ENCODE peak calls at places on chromosomes 4 and X, in six cellular contexts. H, O, E, K, S and J are unnamed samples.
A peak's percentile ranks its signal among the peaks of the same experiment; 100 is the strongest.

GRCh38 chr4:17336524-17336941 is 175.4 kb downstream of the QDPR start:
- DNase-seq in K (no peak), E (peak; percentile 75), S (peak; percentile 56), H (peak; percentile 16), O (peak; percentile 75), J (no peak)

GRCh38 chr4:139833131-139833930 is 167.7 kb downstream of the MGST2 start:
- DNase-seq in H (no peak), O (no peak), K (no peak), E (no peak), S (no peak), J (no peak)

GRCh38 chr4:179415016-179415841 is 1973.0 kb upstream of the AGA start:
- DNase-seq in H (no peak), S (no peak), K (no peak), O (no peak), E (no peak), J (no peak)

GRCh38 chr4:187027231-187027760 is 303.6 kb upstream of the FAT1 start:
- DNase-seq in S (no peak), H (no peak), K (peak; percentile 9), O (no peak), E (no peak), J (no peak)

GRCh38 chrX:65871671-65872311 is 168.1 kb downstream of the VSIG4 start:
- DNase-seq in H (no peak), O (no peak), E (no peak), S (no peak), K (no peak), J (no peak)

GRCh38 chr4:143411527-143412480 is 75.1 kb downstream of the GAB1 start:
- DNase-seq in K (no peak), E (no peak), S (no peak), O (no peak), H (no peak), J (no peak)

GRCh38 chr4:141415651-141416050 is 195.0 kb downstream of the ZNF330 start:
- DNase-seq in E (no peak), S (no peak), O (no peak), H (no peak), K (no peak), J (no peak)

GRCh38 chr4:13527192-13527982 is 16.9 kb downstream of the NKX3-2 start:
- DNase-seq in O (no peak), S (no peak), H (no peak), K (no peak), E (no peak), J (no peak)

GRCh38 chrX:133593531-133593930 is 178.2 kb upstream of the GPC4 start:
- DNase-seq in E (no peak), S (no peak), K (no peak), H (no peak), O (no peak), J (no peak)

GRCh38 chrX:103212749-103213457 is 2.0 kb upstream of the BEX4 start:
- DNase-seq in H (no peak), K (no peak), S (no peak), E (no peak), O (no peak), J (no peak)

GRCh38 chr4:147851135-147851534 is 119.2 kb downstream of the ARHGAP10 start:
- DNase-seq in O (no peak), H (no peak), E (no peak), K (no peak), S (no peak), J (no peak)

GRCh38 chr4:83679692-83680091 is 143.8 kb downstream of the GPAT3 start:
- DNase-seq in K (no peak), O (no peak), S (no peak), H (no peak), E (no peak), J (no peak)

DNA sequence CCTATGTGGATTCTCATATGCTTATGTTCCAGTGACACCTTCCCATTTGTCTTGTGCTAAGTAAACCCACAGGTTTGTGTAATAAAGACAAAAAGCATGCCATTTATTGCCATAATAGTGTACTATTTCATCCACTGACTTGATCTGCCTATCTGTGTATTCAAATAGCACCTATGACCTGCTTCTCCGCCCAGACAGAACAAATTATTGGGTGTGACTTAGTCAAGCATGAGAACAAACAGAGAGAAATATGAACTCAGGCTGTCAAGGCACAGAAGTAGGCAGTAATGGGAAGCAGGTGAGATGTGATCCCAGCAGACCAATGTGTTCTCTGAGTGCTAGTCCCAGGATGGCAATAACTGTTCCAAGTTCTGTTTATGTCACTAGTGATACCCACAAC is 25.4 kb downstream of the ELOVL6 start:
- DNase-seq in S (no peak), O (no peak), H (no peak), K (no peak), E (no peak), J (no peak)
- H3K27ac ChIP-seq in S (no peak overlapping the region), O (no peak overlapping the region), H (no peak overlapping the region), K (no peak overlapping the region), E (no peak overlapping the region), J (no peak overlapping the region)

DNA sequence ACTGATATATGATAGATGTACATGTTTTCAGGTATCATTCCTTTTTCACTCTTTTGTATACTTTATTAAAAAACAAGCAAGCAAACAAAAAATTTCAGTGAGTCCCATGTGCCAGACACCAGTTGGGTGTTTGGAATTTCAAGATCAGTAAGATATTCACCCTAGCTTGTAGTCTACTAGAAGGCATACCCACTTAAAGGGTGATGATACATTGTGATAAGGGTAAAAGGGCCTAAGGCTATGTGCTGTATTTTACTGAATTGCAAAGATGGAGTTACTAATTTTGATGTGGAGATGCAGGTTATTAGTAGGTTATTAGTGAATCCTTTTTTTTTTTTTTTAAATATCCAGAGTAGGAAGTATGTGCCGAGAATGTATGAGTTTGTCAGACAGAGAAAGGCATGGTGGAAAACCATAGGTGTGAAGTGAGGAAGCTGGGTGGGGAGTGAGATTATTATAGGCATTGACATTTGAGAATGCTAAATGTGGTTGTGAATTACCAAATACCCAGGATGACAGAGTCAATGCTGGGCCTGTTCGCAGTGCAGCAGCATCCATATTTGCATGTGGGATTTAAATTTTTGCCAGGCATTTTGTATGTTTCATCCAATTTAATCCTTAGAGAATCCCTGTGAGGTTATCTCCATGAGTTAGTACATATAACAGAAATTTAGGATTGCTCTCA is 10.1 kb downstream of the STIM2 start:
- DNase-seq in S (no peak), K (no peak), H (no peak), E (no peak), O (no peak), J (no peak)
- H3K27ac ChIP-seq in S (no peak overlapping the region), K (no peak overlapping the region), H (no peak overlapping the region), E (no peak overlapping the region), O (no peak overlapping the region), J (no peak overlapping the region)

DNA sequence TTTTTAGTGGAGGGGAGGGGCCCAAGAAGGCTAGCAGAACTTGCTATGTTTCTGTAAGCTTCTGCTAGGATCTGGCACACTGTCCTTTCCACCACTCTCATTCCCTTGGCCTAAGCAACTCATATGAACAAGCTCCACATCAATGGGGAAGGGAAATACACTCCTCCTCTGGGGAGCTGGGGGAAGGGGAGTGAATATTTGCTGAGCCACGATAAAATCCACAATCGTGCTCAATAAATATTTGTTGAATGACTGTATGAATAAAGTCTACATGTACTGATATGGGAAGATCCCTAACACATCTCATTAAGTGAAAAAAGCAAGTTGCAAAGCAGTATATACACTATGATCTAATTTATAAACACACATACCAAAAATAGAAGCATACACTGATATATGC is 95.8 kb upstream of the EFHC2 start:
- DNase-seq in H (no peak), S (no peak), E (no peak), O (no peak), K (no peak), J (no peak)
- H3K27ac ChIP-seq in H (no peak overlapping the region), S (no peak overlapping the region), E (no peak overlapping the region), O (no peak overlapping the region), K (no peak overlapping the region), J (no peak overlapping the region)

DNA sequence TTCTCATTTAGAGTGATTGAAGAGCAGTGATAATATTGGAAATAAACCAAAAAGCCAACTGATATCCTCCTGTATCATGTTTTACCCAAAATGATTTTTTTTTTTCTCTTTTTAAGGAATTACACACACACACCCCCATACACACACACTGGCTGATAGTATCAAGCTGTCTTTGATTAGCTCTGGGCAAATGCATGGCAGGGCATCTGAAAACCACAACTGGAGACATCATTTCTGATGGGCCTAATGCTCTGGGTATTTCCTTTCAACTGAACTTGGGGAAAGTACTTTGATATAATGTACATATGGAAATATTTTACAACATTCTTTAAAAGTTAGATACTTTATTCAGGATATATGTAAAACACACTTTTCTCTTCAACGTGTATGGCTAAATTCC is 14.2 kb upstream of the OSTC start:
- DNase-seq in H (no peak), O (no peak), E (no peak), S (no peak), K (no peak), J (no peak)
- H3K27ac ChIP-seq in H (no peak overlapping the region), O (no peak overlapping the region), E (no peak overlapping the region), S (no peak overlapping the region), K (no peak overlapping the region), J (no peak overlapping the region)

GRCh38 chr4:41580007-41580406 is 42.0 kb downstream of the LIMCH1 start:
- DNase-seq in K (no peak), O (no peak), S (no peak), H (no peak), E (no peak), J (no peak)
- H3K27ac ChIP-seq in K (no peak overlapping the region), O (no peak overlapping the region), S (no peak overlapping the region), H (peak overlapping the region; percentile 61), E (no peak overlapping the region), J (no peak overlapping the region)